ENCODE peak calls at places on chromosomes 6 and 20, in eight cellular contexts. C is MM.1S; F is cardiac muscle cell; E is SJSA1; Q is CD8-positive, alpha-beta memory T cell; J is CD4-positive, alpha-beta memory T cell; A is PC-9; H is psoas muscle. I is an unnamed sample.
A peak's percentile ranks its signal among the peaks of the same experiment; 100 is the strongest.

GRCh38 chr20:62523473-62524203 is 47.8 kb upstream of the GATA5 start:
- DNase-seq in J (peak; percentile 18), E (no peak), C (no peak), H (no peak), Q (peak; percentile 80), F (no peak), A (no peak), I (peak; percentile 96)

GRCh38 chr6:24154121-24154520 is 28.1 kb downstream of the NRSN1 start:
- DNase-seq in C (no peak), A (peak; percentile 43), F (no peak), Q (no peak), H (no peak), E (no peak), J (no peak), I (no peak)

GRCh38 chr6:33168624-33169023 is 23.6 kb downstream of the COL11A2 start:
- DNase-seq in Q (no peak), H (no peak), A (no peak), J (no peak), C (no peak), E (no peak), F (no peak), I (peak; percentile 31)

GRCh38 chr20:52104546-52105044 is 87.0 kb downstream of the ZFP64 start:
- DNase-seq in J (no peak), F (peak; percentile 13), H (no peak), Q (no peak), C (no peak), E (no peak), A (peak; percentile 52), I (peak; percentile 89)

GRCh38 chr6:15562954-15563353 is 99.9 kb downstream of the DTNBP1 start:
- DNase-seq in J (no peak), E (no peak), F (no peak), A (no peak), C (no peak), Q (no peak), H (no peak), I (no peak)

GRCh38 chr6:124223596-124223995 is 419.9 kb downstream of the NKAIN2 start:
- DNase-seq in C (no peak), Q (no peak), A (no peak), F (no peak), E (peak; percentile 76), J (no peak), H (no peak), I (no peak)

GRCh38 chr20:63700199-63701050 is 4.0 kb downstream of the TNFRSF6B start:
- DNase-seq in J (no peak), C (no peak), Q (peak; percentile 42), F (no peak), A (no peak), H (peak; percentile 20), E (no peak), I (peak; percentile 67)

GRCh38 chr20:59931511-59932312 is 1.7 kb downstream of the SYCP2 start:
- DNase-seq in C (no peak), F (no peak), A (no peak), E (no peak), Q (no peak), J (no peak), H (no peak), I (no peak)

GRCh38 chr20:60168963-60169362 is 210.7 kb downstream of the CDH26 start:
- DNase-seq in H (no peak), C (no peak), F (no peak), J (no peak), E (no peak), A (no peak), Q (no peak), I (no peak)

GRCh38 chr20:62606551-62607201 is 35.6 kb upstream of the SLCO4A1 start:
- DNase-seq in A (no peak), H (peak; percentile 63), C (no peak), F (no peak), Q (no peak), E (no peak), J (no peak), I (no peak)

GRCh38 chr6:36837686-36838085 is 1.6 kb downstream of the CPNE5 start:
- DNase-seq in Q (no peak), A (no peak), J (no peak), H (no peak), E (no peak), C (no peak), F (no peak), I (no peak)

GRCh38 chr20:2836035-2836434 is 4.4 kb downstream of the PCED1A start:
- DNase-seq in H (no peak), J (no peak), F (no peak), Q (no peak), E (no peak), C (no peak), A (no peak), I (no peak)

GRCh38 chr6:1797801-1798200 is 188.1 kb downstream of the FOXC1 start:
- DNase-seq in Q (no peak), A (peak; percentile 74), E (peak; percentile 61), J (no peak), F (no peak), C (peak; percentile 8), H (no peak), I (no peak)

GRCh38 chr6:76592561-76592960 is 520.1 kb upstream of the IMPG1 start:
- DNase-seq in H (no peak), A (no peak), E (no peak), C (no peak), F (no peak), Q (no peak), J (no peak), I (no peak)

GRCh38 chr20:52305843-52306242 is 114.3 kb upstream of the ZFP64 start:
- DNase-seq in E (no peak), A (no peak), J (peak; percentile 35), H (no peak), C (no peak), Q (no peak), F (no peak), I (no peak)

GRCh38 chr20:20712004-20712473 is 405 bp downstream of the RALGAPA2 start:
- DNase-seq in J (no peak), F (peak; percentile 43), C (no peak), E (no peak), H (no peak), Q (peak; percentile 45), A (no peak), I (no peak)

GRCh38 chr20:20711413-20711812 is 1.0 kb downstream of the RALGAPA2 start:
- DNase-seq in J (peak; percentile 13), F (no peak), C (no peak), A (no peak), E (no peak), Q (peak; percentile 58), H (no peak), I (peak; percentile 13)

GRCh38 chr20:20710443-20710842 is 2.0 kb downstream of the RALGAPA2 start:
- DNase-seq in J (no peak), F (no peak), A (no peak), Q (no peak), H (no peak), C (no peak), E (no peak), I (no peak)

GRCh38 chr20:20709858-20710257 is 2.6 kb downstream of the RALGAPA2 start:
- DNase-seq in Q (no peak), J (no peak), A (no peak), E (no peak), F (no peak), H (no peak), C (no peak), I (no peak)

GRCh38 chr20:20710847-20711315 is 1.6 kb downstream of the RALGAPA2 start:
- DNase-seq in A (peak; percentile 78), H (no peak), E (no peak), Q (no peak), C (no peak), F (no peak), J (peak; percentile 40), I (no peak)
- H3K4me3 ChIP-seq in A (peak overlapping the region; percentile 92), H (peak overlapping the region; percentile 89), E (no peak overlapping the region), Q (peak overlapping the region; percentile 69), C (no peak overlapping the region), F (no peak overlapping the region), J (peak overlapping the region; percentile 79), I (no peak overlapping the region)

GRCh38 chr6:149985506-149985937 is 21.8 kb downstream of the ULBP1 start:
- DNase-seq in A (no peak), C (no peak), H (no peak), Q (no peak), J (no peak), F (no peak), E (no peak), I (no peak)
- H3K27me3 ChIP-seq in A (peaks cover 38% of the 10 kb centered on the region), C (peaks cover 84% of the 10 kb centered on the region), H (peaks cover 91% of the 10 kb centered on the region), Q (peaks cover 73% of the 10 kb centered on the region), J (peaks cover 66% of the 10 kb centered on the region), F (peaks cover 95% of the 10 kb centered on the region), E (peaks cover 78% of the 10 kb centered on the region), I (peaks cover 88% of the 10 kb centered on the region)

GRCh38 chr6:46793138-46793537 is at the start of gene MEP1A:
- DNase-seq in H (no peak), Q (no peak), F (no peak), C (no peak), J (no peak), E (no peak), A (no peak), I (no peak)

GRCh38 chr6:46799657-46800056 is 6.5 kb downstream of the MEP1A start:
- DNase-seq in A (no peak), J (no peak), F (no peak), C (no peak), Q (no peak), E (no peak), H (no peak), I (no peak)

GRCh38 chr6:46792635-46793034 is 554 bp upstream of the MEP1A start:
- DNase-seq in E (no peak), C (no peak), J (no peak), Q (no peak), H (no peak), A (no peak), F (no peak), I (no peak)

GRCh38 chr6:46794068-46794467 is 879 bp downstream of the MEP1A start:
- DNase-seq in Q (no peak), E (no peak), H (no peak), A (no peak), F (no peak), J (no peak), C (no peak), I (no peak)

DNA sequence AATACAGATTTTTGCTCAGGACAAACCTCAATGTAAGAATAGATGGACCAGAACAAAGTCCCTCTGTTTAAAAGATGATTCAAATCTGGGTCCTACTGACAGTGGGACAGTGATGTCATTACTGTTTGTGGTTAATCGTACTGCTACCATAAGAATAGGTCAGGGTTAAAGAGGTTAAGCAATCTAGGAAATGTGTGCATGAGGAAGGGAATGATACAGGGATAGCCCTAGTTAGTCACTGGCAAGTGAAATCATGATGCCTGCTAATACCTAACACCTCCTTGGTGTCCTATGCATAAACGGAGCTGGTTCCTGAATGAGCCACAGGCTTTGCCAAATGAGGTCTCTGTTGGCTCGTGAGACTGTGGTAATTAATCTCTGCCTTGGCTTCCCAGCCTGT is 3.7 kb downstream of the MEP1A start:
- DNase-seq in E (no peak), J (no peak), C (no peak), Q (no peak), A (peak; percentile 58), F (no peak), H (no peak), I (no peak)
- H3K36me3 ChIP-seq in E (no peaks in the 10 kb centered on the region), J (no peaks in the 10 kb centered on the region), C (no peaks in the 10 kb centered on the region), Q (no peaks in the 10 kb centered on the region), A (no peaks in the 10 kb centered on the region), F (no peaks in the 10 kb centered on the region), H (no peaks in the 10 kb centered on the region), I (no peaks in the 10 kb centered on the region)

DNA sequence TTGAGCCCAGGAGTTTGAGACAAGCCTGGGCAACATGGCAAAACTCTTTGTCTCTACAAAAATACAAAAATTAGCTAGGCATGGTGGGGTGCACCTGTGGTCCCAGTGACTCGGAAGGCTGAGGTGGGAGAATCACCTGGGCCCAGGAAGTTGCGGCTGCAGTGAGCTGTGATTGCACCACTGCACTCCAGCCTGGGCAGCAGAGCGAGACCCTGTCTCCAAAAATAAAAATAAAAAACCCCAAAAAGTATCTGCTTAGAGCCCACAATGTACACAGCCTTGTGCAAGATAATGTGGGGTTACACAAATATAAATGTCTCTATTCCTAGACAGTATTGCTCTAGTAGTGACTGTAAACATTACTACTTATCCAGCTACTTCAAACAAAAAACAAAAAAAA is 5.9 kb downstream of the ESF1 start:
- DNase-seq in A (no peak), H (no peak), J (no peak), C (no peak), E (no peak), Q (no peak), F (no peak), I (no peak)
- H3K4me3 ChIP-seq in A (no peak overlapping the region), H (no peak overlapping the region), J (no peak overlapping the region), C (no peak overlapping the region), E (no peak overlapping the region), Q (no peak overlapping the region), F (no peak overlapping the region), I (no peak overlapping the region)

I was measured in H7.